ENCODE peak calls at places on chromosomes 1 and 21, in six cellular contexts. A is right atrium auricular region, H is CMK, M is prostate gland, B is NCI-H510A, V is HepG2. N is an unnamed sample.

GRCh38 chr1:72936942-72937341 is 654.6 kb upstream of the NEGR1 start:
- DNase-seq in A (no peak), H (no peak), M (no peak), B (no peak), V (no peak), N (no peak)

GRCh38 chr1:78047631-78048030 is 1.9 kb downstream of the GIPC2 start:
- DNase-seq in A (no peak), H (no peak), M (no peak), B (no peak), V (no peak), N (no peak)

GRCh38 chr1:202154766-202155477 is 5.5 kb downstream of the PTPN7 start:
- DNase-seq in A (no peak), H (no peak), M (no peak), B (peak), V (peak), N (peak)

GRCh38 chr1:161706483-161707347 is at the start of gene FCRLA:
- DNase-seq in A (no peak), H (no peak), M (no peak), B (no peak), V (no peak), N (no peak)

GRCh38 chr1:229094476-229095311 is 176.2 kb upstream of the RAB4A start:
- DNase-seq in A (no peak), H (no peak), M (no peak), B (no peak), V (no peak), N (no peak)

GRCh38 chr1:29650476-29650875 is 414.2 kb downstream of the PTPRU start:
- DNase-seq in A (peak), H (no peak), M (no peak), B (no peak), V (no peak), N (no peak)

GRCh38 chr1:205532996-205533728 is 28.7 kb downstream of the CDK18 start:
- DNase-seq in A (no peak), H (no peak), M (no peak), B (no peak), V (no peak), N (no peak)

GRCh38 chr1:25795955-25796806 is 3.8 kb upstream of the SELENON start:
- DNase-seq in A (no peak), H (no peak), M (peak), B (no peak), V (no peak), N (no peak)

GRCh38 chr21:34589511-34590282 is 25.2 kb downstream of the RCAN1 start:
- DNase-seq in A (no peak), H (no peak), M (no peak), B (no peak), V (no peak), N (no peak)

GRCh38 chr1:161885013-161885412 is 118.9 kb downstream of the ATF6 start:
- DNase-seq in A (no peak), H (no peak), M (no peak), B (no peak), V (no peak), N (no peak)

GRCh38 chr1:206738370-206739366 is 31.9 kb upstream of the IL19 start:
- DNase-seq in A (no peak), H (no peak), M (no peak), B (no peak), V (peak), N (peak)

GRCh38 chr1:228378453-228379164 is 28.0 kb downstream of the TRIM11 start:
- DNase-seq in A (peak), H (peak), M (no peak), B (peak), V (no peak), N (peak)

GRCh38 chr1:183027791-183028190 is 4.6 kb downstream of the LAMC1 start:
- DNase-seq in A (no peak), H (no peak), M (no peak), B (no peak), V (no peak), N (no peak)

GRCh38 chr1:1085171-1085841 is 11.2 kb upstream of the RNF223 start:
- DNase-seq in A (no peak), H (no peak), M (no peak), B (no peak), V (no peak), N (no peak)

GRCh38 chr1:21490774-21491482 is 18.3 kb upstream of the ALPL start:
- DNase-seq in A (no peak), H (no peak), M (no peak), B (peak), V (peak), N (no peak)

GRCh38 chr21:36613064-36613463 is 85.9 kb upstream of the SIM2 start:
- DNase-seq in A (no peak), H (no peak), M (peak), B (no peak), V (peak), N (peak)

GRCh38 chr1:93681549-93682412 is at the start of gene BCAR3:
- DNase-seq in A (peak), H (no peak), M (peak), B (peak), V (no peak), N (peak)

GRCh38 chr1:226064816-226065248 is 2.3 kb downstream of the H3-3A start:
- DNase-seq in A (no peak), H (no peak), M (peak), B (peak), V (peak), N (peak)

GRCh38 chr1:230851291-230851691 is 17.0 kb downstream of the C1orf198 start:
- DNase-seq in A (no peak), H (no peak), M (no peak), B (no peak), V (no peak), N (peak)

GRCh38 chr1:37323486-37324377 is 150.6 kb upstream of the ZC3H12A start:
- DNase-seq in A (no peak), H (peak), M (no peak), B (no peak), V (peak), N (no peak)

GRCh38 chr1:112264010-112264409 is 132.0 kb upstream of the CTTNBP2NL start:
- DNase-seq in A (no peak), H (no peak), M (no peak), B (no peak), V (no peak), N (no peak)

GRCh38 chr1:94118013-94118412 is 2.9 kb downstream of the ABCA4 start:
- DNase-seq in A (no peak), H (no peak), M (no peak), B (no peak), V (no peak), N (peak)

GRCh38 chr1:48194801-48195200 is 27.7 kb upstream of the SLC5A9 start:
- DNase-seq in A (no peak), H (no peak), M (no peak), B (no peak), V (no peak), N (no peak)

GRCh38 chr1:41464886-41465285 is 19.6 kb downstream of the EDN2 start:
- DNase-seq in A (no peak), H (no peak), M (no peak), B (no peak), V (no peak), N (no peak)

N was measured in T47D.